ENCODE peak calls at places on chromosomes 6 and 20, in six cellular contexts. W is left ventricle myocardium inferior; Z is stimulated activated CD4-positive, alpha-beta T cell treated with anti-CD3 and anti-CD28 coated beads, Interleukin-1b, Interleukin-23, amount 100 ng/mL, for 1 hour; G is activated naive CD4-positive, alpha-beta T cell treated with anti-CD3 and anti-CD28 coated beads, Interleukin-2, amount 50 U/mL, for 16 hours; I is foreskin fibroblast; X is neuronal stem cell. L is an unnamed sample.

GRCh38 chr20:1964659-1965405 is 29.0 kb downstream of the PDYN start:
- DNase-seq in X (no peak), W (no peak), I (no peak), Z (no peak), G (peak), L (no peak)

GRCh38 chr20:36462440-36463211 is 78.7 kb upstream of the MYL9 start:
- DNase-seq in Z (no peak), G (no peak), X (no peak), I (peak), W (peak), L (peak)

GRCh38 chr6:42784739-42785498 is 3.1 kb downstream of the BICRAL start:
- DNase-seq in I (no peak), Z (no peak), X (no peak), W (peak), G (no peak), L (no peak)

GRCh38 chr20:3158968-3159431 is 665 bp downstream of the FASTKD5 start:
- DNase-seq in X (no peak), Z (no peak), I (no peak), W (no peak), G (no peak), L (no peak)

GRCh38 chr20:23419995-23420901 is 1.0 kb downstream of the NAPB start:
- DNase-seq in G (peak), I (peak), X (peak), Z (no peak), W (peak), L (peak)

GRCh38 chr6:137222376-137222775 is 3.2 kb upstream of the IFNGR1 start:
- DNase-seq in W (no peak), X (no peak), I (no peak), G (no peak), Z (no peak), L (no peak)

GRCh38 chr6:160477901-160478300 is 129.7 kb downstream of the SLC22A3 start:
- DNase-seq in X (no peak), Z (no peak), W (no peak), G (no peak), I (no peak), L (no peak)

GRCh38 chr20:32004963-32005362 is 5.3 kb upstream of the CCM2L start:
- DNase-seq in Z (no peak), G (no peak), I (peak), X (no peak), W (no peak), L (no peak)

GRCh38 chr20:48760403-48760889 is 67.4 kb downstream of the PREX1 start:
- DNase-seq in G (peak), I (no peak), W (no peak), Z (peak), X (no peak), L (no peak)

GRCh38 chr6:111738631-111739030 is 133.0 kb upstream of the TRAF3IP2 start:
- DNase-seq in X (no peak), Z (no peak), I (no peak), W (no peak), G (no peak), L (no peak)

GRCh38 chr6:157669747-157670216 is 153.3 kb upstream of the SNX9 start:
- DNase-seq in Z (no peak), X (no peak), G (no peak), I (peak), W (peak), L (no peak)

GRCh38 chr6:149094156-149094555 is 223.4 kb upstream of the TAB2 start:
- DNase-seq in W (no peak), I (no peak), X (no peak), G (no peak), Z (no peak), L (no peak)

GRCh38 chr6:77455271-77455670 is 8.0 kb downstream of the HTR1B start:
- DNase-seq in X (no peak), G (no peak), W (no peak), I (no peak), Z (no peak), L (no peak)

L was measured in substantia nigra.